ENCODE peak calls at places on chromosome 18, in five cellular contexts. N is K562, S is WTC11, L is HepG2, Y is GM12878. J is an unnamed sample.
A peak's percentile ranks its signal among the peaks of the same experiment; 100 is the strongest.

GRCh38 chr18:9009703-9010488 is 92.6 kb upstream of the NDUFV2 start:
- DNase-seq in Y (no peak), L (no peak), S (no peak), N (no peak), J (no peak)

GRCh38 chr18:39604836-39605235 is 2039.2 kb upstream of the CELF4 start:
- DNase-seq in S (no peak), N (no peak), Y (no peak), L (no peak), J (no peak)

GRCh38 chr18:50879302-50880107 is 587 bp downstream of the ME2 start:
- DNase-seq in S (peak; percentile 52), N (peak; percentile 44), Y (no peak), L (peak; percentile 18), J (no peak)

GRCh38 chr18:51028201-51028805 is 1.7 kb upstream of the SMAD4 start:
- DNase-seq in S (no peak), Y (no peak), L (peak; percentile 65), N (peak; percentile 55), J (no peak)

GRCh38 chr18:10736984-10737383 is 211.2 kb downstream of the NAPG start:
- DNase-seq in Y (no peak), S (no peak), N (peak; percentile 30), L (no peak), J (peak; percentile 16)

GRCh38 chr18:56748698-56749268 is 97.6 kb downstream of the WDR7 start:
- DNase-seq in L (peak; percentile 18), S (no peak), Y (no peak), N (peak; percentile 38), J (peak; percentile 64)

GRCh38 chr18:76490040-76490439 is 5.0 kb downstream of the ZNF516 start:
- DNase-seq in S (no peak), N (no peak), L (no peak), Y (no peak), J (no peak)

GRCh38 chr18:36534154-36534688 is 236.7 kb downstream of the FHOD3 start:
- DNase-seq in Y (no peak), L (no peak), N (no peak), S (no peak), J (no peak)

GRCh38 chr18:35282353-35282752 is 7.7 kb downstream of the ZSCAN30 start:
- DNase-seq in L (peak; percentile 8), S (no peak), Y (no peak), N (no peak), J (no peak)

GRCh38 chr18:74896390-74896991 is 298.8 kb downstream of the ZNF407 start:
- DNase-seq in N (peak; percentile 30), L (peak; percentile 62), S (peak; percentile 60), Y (no peak), J (peak; percentile 76)

GRCh38 chr18:27894746-27895145 is 282.2 kb downstream of the CDH2 start:
- DNase-seq in N (no peak), S (no peak), L (no peak), Y (no peak), J (no peak)

GRCh38 chr18:59629894-59630293 is 67.3 kb downstream of the CCBE1 start:
- DNase-seq in N (no peak), S (no peak), Y (no peak), L (no peak), J (no peak)

GRCh38 chr18:55927831-55928230 is 339.8 kb upstream of the TCF4 start:
- DNase-seq in N (no peak), S (no peak), Y (no peak), L (no peak), J (no peak)

GRCh38 chr18:7789853-7790552 is 222.9 kb downstream of the PTPRM start:
- DNase-seq in N (peak; percentile 23), S (peak; percentile 27), L (peak; percentile 31), Y (no peak), J (peak; percentile 92)

GRCh38 chr18:43662657-43663056 is 385.4 kb upstream of the SYT4 start:
- DNase-seq in Y (no peak), N (no peak), S (no peak), L (no peak), J (no peak)

GRCh38 chr18:53567935-53568574 is 656.4 kb downstream of the MBD2 start:
- DNase-seq in Y (no peak), N (peak; percentile 7), L (peak; percentile 29), S (no peak), J (peak; percentile 73)

GRCh38 chr18:24841536-24841935 is 381.1 kb downstream of the HRH4 start:
- DNase-seq in N (no peak), Y (no peak), S (no peak), L (no peak), J (no peak)

GRCh38 chr18:72672364-72673151 is 128.4 kb upstream of the CBLN2 start:
- DNase-seq in Y (no peak), L (peak; percentile 25), S (no peak), N (peak; percentile 28), J (peak; percentile 79)

GRCh38 chr18:79136742-79137141 is 67.5 kb downstream of the ATP9B start:
- DNase-seq in S (no peak), Y (no peak), L (no peak), N (peak; percentile 25), J (peak; percentile 29)

GRCh38 chr18:39313992-39314391 is 1748.4 kb upstream of the CELF4 start:
- DNase-seq in L (no peak), S (no peak), N (no peak), Y (no peak), J (no peak)

GRCh38 chr18:79211844-79212243 is 142.7 kb downstream of the ATP9B start:
- DNase-seq in N (no peak), L (peak; percentile 27), Y (no peak), S (no peak), J (no peak)

GRCh38 chr18:32095571-32096229 is 4.0 kb downstream of the RNF138 start:
- DNase-seq in Y (no peak), L (peak; percentile 28), S (no peak), N (no peak), J (no peak)

GRCh38 chr18:69897397-69898108 is 50.1 kb downstream of the CD226 start:
- DNase-seq in S (no peak), L (no peak), Y (peak; percentile 74), N (no peak), J (no peak)

GRCh38 chr18:79394438-79395307 is 1.1 kb upstream of the NFATC1 start:
- DNase-seq in S (peak; percentile 53), Y (no peak), N (peak; percentile 30), L (no peak), J (no peak)

GRCh38 chr18:67715567-67715966 is 199.0 kb upstream of the DSEL start:
- DNase-seq in Y (no peak), S (no peak), L (no peak), N (no peak), J (no peak)

GRCh38 chr18:27803957-27804356 is 373.0 kb downstream of the CDH2 start:
- DNase-seq in L (no peak), N (no peak), S (no peak), Y (no peak), J (no peak)

GRCh38 chr18:75658330-75658729 is 230.8 kb upstream of the SMIM21 start:
- DNase-seq in S (no peak), N (no peak), L (no peak), Y (no peak), J (no peak)

GRCh38 chr18:78642561-78643398 is 336.8 kb upstream of the SALL3 start:
- DNase-seq in Y (no peak), S (no peak), N (no peak), L (no peak), J (no peak)

GRCh38 chr18:44450220-44450619 is 230.5 kb upstream of the SETBP1 start:
- DNase-seq in N (no peak), L (no peak), S (no peak), Y (no peak), J (no peak)

GRCh38 chr18:34956663-34957062 is 84.5 kb upstream of the MAPRE2 start:
- DNase-seq in Y (no peak), L (no peak), S (no peak), N (no peak), J (no peak)

GRCh38 chr18:45521777-45522176 is 93.5 kb upstream of the SLC14A2 start:
- DNase-seq in Y (no peak), N (no peak), L (no peak), S (no peak), J (no peak)

GRCh38 chr18:45521151-45521550 is 94.1 kb upstream of the SLC14A2 start:
- DNase-seq in L (no peak), Y (no peak), S (no peak), N (no peak), J (no peak)

GRCh38 chr18:45518770-45519169 is 96.5 kb upstream of the SLC14A2 start:
- DNase-seq in S (no peak), N (no peak), Y (no peak), L (no peak), J (no peak)

GRCh38 chr18:45522371-45522770 is 92.9 kb upstream of the SLC14A2 start:
- DNase-seq in Y (no peak), S (no peak), N (no peak), L (no peak), J (no peak)

GRCh38 chr18:45519881-45520280 is 95.4 kb upstream of the SLC14A2 start:
- DNase-seq in L (no peak), N (no peak), S (no peak), Y (no peak), J (no peak)
- TF ChIP-seq CREB1 in L (no peak), N (no peak), S (no peak), Y (no peak), J (no peak)

GRCh38 chr18:13574761-13575160 is 151.6 kb downstream of the FAM210A start:
- DNase-seq in Y (no peak), L (no peak), S (no peak), N (no peak), J (no peak)

GRCh38 chr18:13579874-13580273 is 146.5 kb downstream of the FAM210A start:
- DNase-seq in Y (no peak), L (no peak), N (no peak), S (no peak), J (no peak)

GRCh38 chr18:13578400-13578799 is 148.0 kb downstream of the FAM210A start:
- DNase-seq in N (no peak), Y (no peak), L (no peak), S (no peak), J (no peak)

GRCh38 chr18:13576598-13576997 is 149.8 kb downstream of the FAM210A start:
- DNase-seq in Y (no peak), L (no peak), S (no peak), N (no peak), J (no peak)

GRCh38 chr18:13577091-13577697 is 149.2 kb downstream of the FAM210A start:
- DNase-seq in N (no peak), Y (peak; percentile 90), L (no peak), S (no peak), J (no peak)
- TF ChIP-seq CREB1 in N (no peak), Y (peak; percentile 70), L (no peak), S (no peak), J (no peak)

GRCh38 chr18:13448028-13448795 is 229.7 kb downstream of the LDLRAD4 start:
- DNase-seq in S (no peak), L (no peak), N (no peak), Y (no peak), J (no peak)
- TF ChIP-seq CREB1 in S (no peak), L (no peak), N (no peak), Y (no peak), J (no peak)

GRCh38 chr18:46406539-46406932 is 250.5 kb downstream of the LOXHD1 start:
- DNase-seq in N (no peak), L (no peak), Y (no peak), S (no peak), J (no peak)
- TF ChIP-seq CREB1 in N (no peak), L (no peak), Y (no peak), S (no peak), J (no peak)

DNA sequence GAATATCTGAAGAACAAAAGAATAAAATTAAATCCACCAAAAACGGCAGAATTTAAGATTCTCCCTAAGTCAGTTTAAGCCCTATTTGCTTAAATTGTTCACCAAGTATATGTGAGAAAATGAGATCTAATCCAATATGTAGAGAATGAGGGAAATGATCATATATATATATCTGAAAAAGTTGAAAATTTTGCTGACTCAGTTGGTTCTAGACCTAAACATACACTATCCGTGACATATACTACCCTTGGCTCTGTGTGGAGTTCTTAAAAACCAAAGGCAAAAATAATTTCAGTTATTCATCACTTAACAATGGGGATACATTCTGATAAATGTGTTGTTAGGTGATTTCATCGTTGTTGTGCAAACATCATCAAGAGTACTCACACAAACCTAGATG is 7.3 kb downstream of the SS18 start:
- DNase-seq in Y (no peak), S (no peak), L (no peak), N (no peak), J (no peak)
- TF ChIP-seq CREB1 in Y (no peak), S (no peak), L (no peak), N (no peak), J (no peak)